ENCODE peak calls at places on chromosome 3, in four cellular contexts. One of them, this sample, is unnamed.

GRCh38 chr3:159082514-159082913 is 280.7 kb downstream of the MFSD1 start:
- DNase-seq in IMR-90: peak; percentile 2
- DNase-seq in trophoblast cell: no peak
- DNase-seq in H9: no peak
- DNase-seq in this sample: no peak

GRCh38 chr3:4956743-4957142 is 22.5 kb upstream of the BHLHE40 start:
- DNase-seq in IMR-90: no peak
- DNase-seq in trophoblast cell: no peak
- DNase-seq in H9: no peak
- DNase-seq in this sample: no peak

GRCh38 chr3:197137741-197138140 is 108.1 kb upstream of the MELTF start:
- DNase-seq in trophoblast cell: no peak
- DNase-seq in IMR-90: no peak
- DNase-seq in H9: no peak
- DNase-seq in this sample: no peak

GRCh38 chr3:68018275-68018674 is 363.9 kb upstream of the SUCLG2 start:
- DNase-seq in trophoblast cell: no peak
- DNase-seq in IMR-90: no peak
- DNase-seq in H9: no peak
- DNase-seq in this sample: no peak

GRCh38 chr3:119809249-119810017 is 27.5 kb downstream of the NR1I2 start:
- DNase-seq in IMR-90: no peak
- DNase-seq in trophoblast cell: no peak
- DNase-seq in H9: no peak
- DNase-seq in this sample: no peak

GRCh38 chr3:63477494-63478129 is 174.9 kb upstream of the SNTN start:
- DNase-seq in trophoblast cell: no peak
- DNase-seq in IMR-90: no peak
- DNase-seq in H9: no peak
- DNase-seq in this sample: no peak

GRCh38 chr3:45795882-45796765 is at the start of gene SLC6A20:
- DNase-seq in trophoblast cell: no peak
- DNase-seq in IMR-90: no peak
- DNase-seq in H9: peak; percentile 56
- DNase-seq in this sample: peak; percentile 11

GRCh38 chr3:38491215-38491614 is 4.9 kb upstream of the EXOG start:
- DNase-seq in IMR-90: no peak
- DNase-seq in trophoblast cell: no peak
- DNase-seq in H9: no peak
- DNase-seq in this sample: no peak

GRCh38 chr3:12708584-12709192 is 44.8 kb upstream of the RAF1 start:
- DNase-seq in IMR-90: peak; percentile 94
- DNase-seq in trophoblast cell: no peak
- DNase-seq in H9: no peak
- DNase-seq in this sample: no peak

GRCh38 chr3:189863031-189863430 is 231.8 kb downstream of the TP63 start:
- DNase-seq in H9: no peak
- DNase-seq in trophoblast cell: peak; percentile 44
- DNase-seq in IMR-90: no peak
- DNase-seq in this sample: peak; percentile 54

GRCh38 chr3:50256978-50257890 is 11.7 kb upstream of the SEMA3B start:
- DNase-seq in IMR-90: no peak
- DNase-seq in H9: peak; percentile 74
- DNase-seq in trophoblast cell: peak; percentile 40
- DNase-seq in this sample: peak; percentile 76

GRCh38 chr3:25849101-25849500 is 59.2 kb downstream of the OXSM start:
- DNase-seq in H9: no peak
- DNase-seq in trophoblast cell: no peak
- DNase-seq in IMR-90: no peak
- DNase-seq in this sample: no peak

GRCh38 chr3:135056733-135057310 is 261.8 kb downstream of the EPHB1 start:
- DNase-seq in H9: no peak
- DNase-seq in IMR-90: no peak
- DNase-seq in trophoblast cell: no peak
- DNase-seq in this sample: no peak

GRCh38 chr3:127491909-127492308 is 98.6 kb downstream of the TPRA1 start:
- DNase-seq in trophoblast cell: no peak
- DNase-seq in H9: no peak
- DNase-seq in IMR-90: no peak
- DNase-seq in this sample: no peak

GRCh38 chr3:182597621-182598041 is 195.7 kb upstream of the ATP11B start:
- DNase-seq in trophoblast cell: peak; percentile 86
- DNase-seq in IMR-90: no peak
- DNase-seq in H9: no peak
- DNase-seq in this sample: no peak

GRCh38 chr3:123067689-123068226 is 933 bp downstream of the PDIA5 start:
- DNase-seq in IMR-90: no peak
- DNase-seq in trophoblast cell: peak; percentile 34
- DNase-seq in H9: no peak
- DNase-seq in this sample: peak; percentile 26

GRCh38 chr3:132435911-132436425 is 18.7 kb downstream of the DNAJC13 start:
- DNase-seq in H9: no peak
- DNase-seq in trophoblast cell: no peak
- DNase-seq in IMR-90: no peak
- DNase-seq in this sample: no peak

GRCh38 chr3:184796954-184797353 is 15.0 kb upstream of the VPS8 start:
- DNase-seq in H9: no peak
- DNase-seq in trophoblast cell: no peak
- DNase-seq in IMR-90: no peak
- DNase-seq in this sample: no peak

GRCh38 chr3:48931944-48932580 is 13.4 kb downstream of the ARIH2 start:
- DNase-seq in trophoblast cell: no peak
- DNase-seq in IMR-90: no peak
- DNase-seq in H9: no peak
- DNase-seq in this sample: no peak

GRCh38 chr3:8997151-8997550 is 33.9 kb upstream of the RAD18 start:
- DNase-seq in H9: no peak
- DNase-seq in trophoblast cell: no peak
- DNase-seq in IMR-90: no peak
- DNase-seq in this sample: no peak

GRCh38 chr3:8994226-8994625 is 31.0 kb upstream of the RAD18 start:
- DNase-seq in IMR-90: no peak
- DNase-seq in H9: no peak
- DNase-seq in trophoblast cell: no peak
- DNase-seq in this sample: no peak

GRCh38 chr3:8996681-8997121 is 33.4 kb upstream of the RAD18 start:
- DNase-seq in IMR-90: peak; percentile 39
- DNase-seq in H9: peak; percentile 59
- DNase-seq in trophoblast cell: no peak
- DNase-seq in this sample: peak; percentile 54

GRCh38 chr3:8993331-8993730 is 30.1 kb upstream of the RAD18 start:
- DNase-seq in trophoblast cell: no peak
- DNase-seq in IMR-90: no peak
- DNase-seq in H9: no peak
- DNase-seq in this sample: no peak

GRCh38 chr3:8996216-8996615 is 32.9 kb upstream of the RAD18 start:
- DNase-seq in IMR-90: no peak
- DNase-seq in trophoblast cell: no peak
- DNase-seq in H9: no peak
- DNase-seq in this sample: no peak
- H3K27ac ChIP-seq in IMR-90: no peak overlapping the region
- H3K27ac ChIP-seq in trophoblast cell: no peak overlapping the region
- H3K27ac ChIP-seq in H9: no peak overlapping the region
- H3K27ac ChIP-seq in this sample: no peak overlapping the region

GRCh38 chr3:57221883-57222282 is 5.6 kb upstream of the APPL1 start:
- DNase-seq in IMR-90: peak; percentile 28
- DNase-seq in trophoblast cell: no peak
- DNase-seq in H9: no peak
- DNase-seq in this sample: peak; percentile 45
- H3K18ac ChIP-seq in IMR-90: no peak overlapping the region
- H3K18ac ChIP-seq in trophoblast cell: no peak overlapping the region
- H3K18ac ChIP-seq in H9: no peak overlapping the region
- H3K18ac ChIP-seq in this sample: no peak overlapping the region

GRCh38 chr3:128598884-128599664 is 51.5 kb downstream of the RPN1 start:
- DNase-seq in H9: no peak
- DNase-seq in IMR-90: peak; percentile 35
- DNase-seq in trophoblast cell: peak; percentile 55
- DNase-seq in this sample: no peak
- H2AK5ac ChIP-seq in H9: no peak overlapping the region
- H2AK5ac ChIP-seq in IMR-90: no peak overlapping the region
- H2AK5ac ChIP-seq in trophoblast cell: no peak overlapping the region
- H2AK5ac ChIP-seq in this sample: no peak overlapping the region

GRCh38 chr3:10351013-10351735 is 30.3 kb upstream of the SEC13 start:
- DNase-seq in H9: peak; percentile 69
- DNase-seq in trophoblast cell: no peak
- DNase-seq in IMR-90: no peak
- DNase-seq in this sample: peak; percentile 56
- H3K27ac ChIP-seq in H9: no peak overlapping the region
- H3K27ac ChIP-seq in trophoblast cell: no peak overlapping the region
- H3K27ac ChIP-seq in IMR-90: no peak overlapping the region
- H3K27ac ChIP-seq in this sample: no peak overlapping the region